ENCODE peak calls at places on chromosome 1, in seven cellular contexts. S is fibroblast of mammary gland; A is HFF-Myc; C is upper lobe of right lung; T is effector memory CD4-positive, alpha-beta T cell; U is tibial nerve; X is skeletal muscle cell. M is an unnamed sample.

GRCh38 chr1:232340448-232340847 is 289.5 kb downstream of the SIPA1L2 start:
- DNase-seq in S (no peak), A (no peak), C (no peak), T (no peak), U (no peak), X (no peak), M (no peak)

GRCh38 chr1:11977625-11978024 is 2.6 kb upstream of the MFN2 start:
- DNase-seq in S (peak), A (peak), C (no peak), T (no peak), U (no peak), X (no peak), M (no peak)

GRCh38 chr1:100657876-100658715 is 61.4 kb upstream of the VCAM1 start:
- DNase-seq in S (no peak), A (no peak), C (no peak), T (no peak), U (no peak), X (peak), M (peak)

GRCh38 chr1:231800071-231800470 is 173.5 kb downstream of the DISC1 start:
- DNase-seq in S (peak), A (no peak), C (no peak), T (no peak), U (no peak), X (no peak), M (no peak)

GRCh38 chr1:188941986-188942385 is 1535.7 kb downstream of the BRINP3 start:
- DNase-seq in S (no peak), A (no peak), C (no peak), T (no peak), U (no peak), X (no peak), M (no peak)

GRCh38 chr1:58883037-58883887 is 99.4 kb upstream of the JUN start:
- DNase-seq in S (peak), A (peak), C (peak), T (no peak), U (peak), X (peak), M (peak)

GRCh38 chr1:33292726-33293340 is 28.1 kb downstream of the A3GALT2 start:
- DNase-seq in S (peak), A (no peak), C (peak), T (no peak), U (no peak), X (no peak), M (no peak)

GRCh38 chr1:21909787-21910503 is 27.2 kb downstream of the HSPG2 start:
- DNase-seq in S (peak), A (no peak), C (peak), T (no peak), U (no peak), X (no peak), M (no peak)

GRCh38 chr1:158716335-158716734 is 4.2 kb downstream of the OR6K3 start:
- DNase-seq in S (no peak), A (no peak), C (no peak), T (no peak), U (no peak), X (no peak), M (no peak)

GRCh38 chr1:117702654-117703053 is 96.8 kb downstream of the TENT5C start:
- DNase-seq in S (no peak), A (no peak), C (no peak), T (no peak), U (no peak), X (no peak), M (no peak)

GRCh38 chr1:151868404-151868980 is 15.0 kb upstream of the THEM5 start:
- DNase-seq in S (no peak), A (no peak), C (no peak), T (no peak), U (no peak), X (no peak), M (no peak)
- H3K4me3 ChIP-seq in S (no peak), A (no peak), C (no peak), T (no peak), U (no peak), X (no peak), M (no peak)

DNA sequence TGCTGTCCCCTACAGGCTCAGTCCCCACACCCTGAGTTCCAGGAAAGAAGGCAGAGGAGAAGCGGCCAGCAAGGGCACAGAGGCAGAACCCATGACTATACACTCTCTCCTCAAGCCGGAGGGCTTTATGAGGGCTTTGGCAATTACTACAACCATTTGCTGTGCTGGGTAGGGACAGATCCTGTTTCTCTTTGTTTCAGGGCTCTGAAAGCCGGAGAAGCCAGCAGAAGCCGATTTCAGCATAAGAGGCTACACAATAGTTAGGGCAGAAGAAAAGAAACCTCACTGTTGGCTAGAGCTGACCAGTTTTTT is 13.9 kb downstream of the GPR3 start:
- DNase-seq in S (no peak), A (no peak), C (no peak), T (no peak), U (no peak), X (no peak), M (no peak)
- H3K4me3 ChIP-seq in S (no peak), A (no peak), C (no peak), T (no peak), U (no peak), X (no peak), M (no peak)

DNA sequence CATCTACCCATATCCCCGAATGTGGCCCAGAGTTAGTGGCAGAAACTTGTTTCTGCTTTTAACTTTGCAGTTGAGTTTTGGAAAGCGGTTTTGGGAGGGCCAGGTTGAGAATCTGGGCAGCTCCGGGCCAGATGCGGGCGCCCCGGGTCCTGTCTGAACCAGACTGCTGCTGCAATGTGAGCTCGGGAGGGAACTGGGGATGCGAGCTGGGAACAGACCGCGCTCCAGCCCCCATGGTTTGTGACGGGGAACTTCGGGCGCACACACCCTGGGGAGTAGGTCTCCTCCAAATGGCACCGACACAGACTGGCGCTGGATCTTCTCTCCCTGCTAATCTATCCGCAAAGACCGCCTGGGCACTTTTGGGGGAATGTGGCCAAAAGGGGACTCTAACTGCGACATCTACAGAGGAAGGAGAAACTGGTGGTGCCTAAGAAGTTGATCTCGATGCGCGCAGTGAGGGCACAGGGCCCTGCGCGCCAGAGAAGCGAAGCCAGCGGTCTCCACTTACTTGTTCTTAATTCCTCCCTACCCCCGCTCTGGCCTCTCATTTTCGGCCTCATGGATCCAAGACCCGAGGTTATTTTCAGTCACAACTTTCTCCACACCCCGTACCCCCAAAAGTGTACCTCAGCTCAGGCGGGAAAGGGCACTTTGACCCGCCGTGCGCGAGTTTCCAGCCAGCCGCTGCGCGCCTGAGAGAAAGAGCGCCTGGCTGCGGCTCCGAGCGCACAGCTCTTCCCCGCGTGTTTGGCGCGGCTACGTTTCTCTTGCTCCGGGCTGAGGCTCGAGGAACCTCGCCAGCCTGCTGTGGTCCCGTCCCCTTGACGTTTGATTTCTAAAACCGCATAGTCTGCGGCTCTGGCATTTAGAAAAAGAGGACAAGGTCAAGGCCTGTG is 411.0 kb upstream of the ESRRG start:
- DNase-seq in S (peak), A (no peak), C (no peak), T (no peak), U (no peak), X (peak), M (no peak)
- H3K4me3 ChIP-seq in S (no peak), A (no peak), C (peak), T (no peak), U (peak), X (peak), M (peak)

GRCh38 chr1:9589719-9590157 is 1.0 kb downstream of the TMEM201 start:
- DNase-seq in S (peak), A (no peak), C (no peak), T (no peak), U (no peak), X (no peak), M (no peak)

GRCh38 chr1:9589144-9589718 is 520 bp downstream of the TMEM201 start:
- DNase-seq in S (peak), A (no peak), C (peak), T (peak), U (no peak), X (no peak), M (no peak)

GRCh38 chr1:9588551-9589143 is at the start of gene TMEM201:
- DNase-seq in S (peak), A (peak), C (peak), T (peak), U (peak), X (peak), M (peak)

GRCh38 chr1:9590945-9591668 is 2.4 kb downstream of the TMEM201 start:
- DNase-seq in S (no peak), A (no peak), C (peak), T (no peak), U (no peak), X (no peak), M (no peak)

DNA sequence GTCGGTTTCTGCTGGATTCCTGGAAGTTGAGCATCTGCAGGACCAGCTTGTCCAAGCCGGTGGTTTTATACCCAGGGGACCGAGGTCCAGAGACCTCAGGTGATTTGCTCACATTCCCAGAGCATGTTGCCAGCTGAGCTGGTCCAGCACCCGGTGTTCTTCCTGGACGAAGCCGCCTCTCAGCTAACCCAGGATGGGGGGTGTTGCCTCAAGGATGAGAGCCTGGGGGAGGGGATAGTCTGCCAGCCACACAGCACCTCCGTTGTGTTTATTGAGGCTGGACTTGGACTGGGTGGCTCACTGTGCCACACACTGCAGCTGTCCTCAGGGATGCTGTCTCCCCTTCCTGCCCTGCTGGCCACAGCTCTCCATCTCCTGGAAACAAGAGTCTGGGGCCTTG is 1.5 kb downstream of the TMEM201 start:
- DNase-seq in S (no peak), A (no peak), C (no peak), T (no peak), U (no peak), X (no peak), M (no peak)
- H3K4me3 ChIP-seq in S (no peak), A (peak), C (no peak), T (no peak), U (no peak), X (no peak), M (no peak)

GRCh38 chr1:94537254-94537653 is 4.3 kb downstream of the F3 start:
- DNase-seq in S (no peak), A (no peak), C (no peak), T (no peak), U (no peak), X (no peak), M (no peak)
- H3K4me3 ChIP-seq in S (no peak), A (no peak), C (peak), T (no peak), U (peak), X (no peak), M (no peak)

DNA sequence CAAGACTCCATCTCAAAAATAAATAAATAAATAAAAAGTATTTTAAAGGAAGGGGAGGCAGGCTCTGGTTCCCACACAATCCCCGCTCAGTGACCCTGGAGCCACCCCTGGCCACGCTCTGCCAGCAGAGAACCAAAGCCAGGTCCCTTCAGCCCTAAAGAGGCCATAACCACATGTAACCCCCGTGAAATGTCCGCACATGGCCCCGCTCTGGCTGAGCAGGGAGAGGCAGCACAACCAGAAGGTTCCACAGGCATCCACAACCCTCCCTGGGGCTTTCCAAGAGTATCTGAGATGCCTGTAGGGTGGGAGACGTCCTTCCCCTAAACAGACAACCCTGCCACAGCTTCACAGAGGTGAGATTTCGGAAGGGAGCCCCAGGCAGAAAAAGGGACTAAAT is 1.4 kb upstream of the ARF1 start:
- DNase-seq in S (no peak), A (no peak), C (peak), T (no peak), U (peak), X (no peak), M (no peak)
- H3K4me3 ChIP-seq in S (peak), A (peak), C (peak), T (peak), U (peak), X (peak), M (peak)

DNA sequence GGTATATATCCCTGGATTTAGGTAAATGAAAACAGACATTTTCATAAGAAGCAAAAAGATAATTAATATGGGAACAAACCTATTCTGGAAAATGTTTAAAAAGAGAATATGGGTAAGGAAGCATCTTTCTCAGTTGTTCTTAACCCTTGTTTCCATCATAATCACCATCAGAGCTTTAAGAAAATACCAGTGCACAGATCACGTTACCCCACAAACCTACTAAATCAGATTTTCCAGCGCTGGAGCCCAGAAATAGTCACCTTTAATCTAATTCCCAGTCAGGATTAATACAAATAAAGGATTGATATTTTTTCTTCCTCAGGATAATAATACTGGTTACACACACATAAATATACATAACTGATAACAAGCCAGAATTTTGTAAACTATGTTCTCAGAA is 44.6 kb downstream of the PTPRC start:
- DNase-seq in S (no peak), A (no peak), C (no peak), T (no peak), U (no peak), X (no peak), M (no peak)
- H3K4me3 ChIP-seq in S (no peak), A (no peak), C (no peak), T (peak), U (no peak), X (no peak), M (no peak)

DNA sequence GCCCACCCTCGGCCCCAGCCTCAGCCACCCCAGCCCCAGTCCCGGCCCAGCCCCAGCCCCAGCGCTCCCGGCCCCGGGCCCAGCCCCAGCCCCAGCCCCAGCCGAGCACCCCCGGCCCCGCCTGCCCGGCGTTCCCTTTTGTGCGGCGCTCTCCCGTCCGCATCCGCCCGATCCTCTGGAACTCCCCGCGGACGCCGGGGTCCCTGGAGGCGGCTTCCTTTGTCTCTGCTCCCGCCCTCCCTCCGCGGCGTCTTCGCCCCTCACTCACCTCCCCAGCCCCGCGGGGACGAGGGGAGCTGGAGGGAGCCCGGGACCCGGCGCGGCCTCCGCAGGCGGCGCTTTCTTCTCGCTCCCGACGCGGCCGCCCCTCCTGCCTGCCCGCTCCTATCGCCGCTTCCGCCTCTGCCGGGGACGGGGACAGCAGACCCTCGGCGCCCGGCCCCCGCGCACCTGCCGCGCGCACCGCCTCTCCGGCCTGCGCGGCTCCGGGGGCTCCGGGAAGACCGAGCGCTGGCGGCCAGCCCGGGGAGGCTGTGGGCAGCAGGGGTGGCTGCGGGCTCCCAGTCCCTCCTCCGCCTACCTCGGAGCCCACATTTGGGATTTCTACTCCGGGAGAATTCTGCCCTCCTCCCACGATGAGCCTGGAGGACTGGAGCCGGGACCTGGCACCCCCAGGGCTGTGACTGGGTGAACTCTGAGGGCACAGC is 14.0 kb downstream of the AGRN start:
- DNase-seq in S (no peak), A (no peak), C (no peak), T (no peak), U (no peak), X (no peak), M (no peak)
- H3K4me3 ChIP-seq in S (no peak), A (no peak), C (no peak), T (no peak), U (no peak), X (peak), M (no peak)

GRCh38 chr1:201021333-201022177 is 2.0 kb downstream of the KIF21B start:
- DNase-seq in S (no peak), A (no peak), C (no peak), T (no peak), U (no peak), X (no peak), M (no peak)

GRCh38 chr1:201024251-201024998 is 911 bp upstream of the KIF21B start:
- DNase-seq in S (no peak), A (no peak), C (no peak), T (no peak), U (no peak), X (no peak), M (no peak)

GRCh38 chr1:201022824-201023516 is 544 bp downstream of the KIF21B start:
- DNase-seq in S (no peak), A (no peak), C (no peak), T (peak), U (no peak), X (no peak), M (no peak)

GRCh38 chr1:201022178-201022823 is 1.2 kb downstream of the KIF21B start:
- DNase-seq in S (no peak), A (no peak), C (no peak), T (no peak), U (no peak), X (no peak), M (no peak)

GRCh38 chr1:201023517-201023902 is at the start of gene KIF21B:
- DNase-seq in S (peak), A (no peak), C (peak), T (peak), U (peak), X (no peak), M (no peak)
- H3K4me3 ChIP-seq in S (peak), A (peak), C (peak), T (peak), U (peak), X (peak), M (peak)